ENCODE peak calls at places on chromosomes 5 and 9, in seven cellular contexts. P, M, Q, O, L, B and H are unnamed samples.

GRCh38 chr5:125550237-125550636 is 803.8 kb upstream of the ZNF608 start:
- DNase-seq in L (no peak), Q (no peak), B (no peak), O (no peak), M (peak; percentile 93), P (no peak), H (no peak)

GRCh38 chr5:143440448-143441102 is 37.1 kb upstream of the NR3C1 start:
- DNase-seq in L (no peak), P (no peak), Q (no peak), M (no peak), B (no peak), O (no peak), H (no peak)

GRCh38 chr5:6305821-6306220 is 72.5 kb downstream of the MED10 start:
- DNase-seq in O (no peak), L (no peak), M (no peak), P (no peak), Q (no peak), B (no peak), H (no peak)

GRCh38 chr9:136880651-136881050 is 5.7 kb upstream of the TRAF2 start:
- DNase-seq in B (no peak), P (no peak), Q (no peak), L (no peak), M (no peak), O (no peak), H (no peak)

GRCh38 chr5:173010547-173011464 is 27.2 kb downstream of the ATP6V0E1 start:
- DNase-seq in P (peak; percentile 39), L (peak; percentile 53), M (no peak), O (peak; percentile 67), B (no peak), Q (peak; percentile 77), H (peak; percentile 65)

GRCh38 chr5:99355881-99356280 is 427.1 kb upstream of the CHD1 start:
- DNase-seq in M (peak; percentile 70), O (no peak), L (no peak), P (no peak), Q (no peak), B (no peak), H (no peak)

GRCh38 chr9:129513856-129514496 is 106.9 kb downstream of the C9orf50 start:
- DNase-seq in Q (no peak), L (no peak), B (no peak), O (no peak), M (no peak), P (no peak), H (no peak)

GRCh38 chr5:133130387-133131118 is 78.7 kb downstream of the HSPA4 start:
- DNase-seq in L (no peak), B (no peak), M (no peak), O (no peak), P (no peak), Q (no peak), H (no peak)

GRCh38 chr9:37325778-37326177 is 96.7 kb upstream of the GRHPR start:
- DNase-seq in L (no peak), O (no peak), M (no peak), P (no peak), Q (no peak), B (no peak), H (no peak)

GRCh38 chr9:19456996-19457693 is 48.3 kb downstream of the ACER2 start:
- DNase-seq in M (peak; percentile 79), O (peak; percentile 66), P (peak; percentile 69), B (peak; percentile 87), Q (no peak), L (peak; percentile 85), H (no peak)

GRCh38 chr5:32780508-32780919 is 69.4 kb downstream of the NPR3 start:
- DNase-seq in O (no peak), P (no peak), B (no peak), M (peak; percentile 24), L (no peak), Q (no peak), H (no peak)

GRCh38 chr9:89531766-89532165 is 33.9 kb upstream of the SEMA4D start:
- DNase-seq in M (no peak), B (no peak), O (no peak), P (no peak), Q (no peak), L (no peak), H (no peak)

GRCh38 chr9:105299190-105299854 is 54.9 kb downstream of the SLC44A1 start:
- DNase-seq in O (peak; percentile 26), B (peak; percentile 70), L (no peak), P (no peak), M (peak; percentile 84), Q (no peak), H (peak; percentile 67)

GRCh38 chr9:130327781-130328348 is 62.3 kb downstream of the HMCN2 start:
- DNase-seq in B (no peak), M (no peak), Q (peak; percentile 65), P (no peak), L (peak; percentile 51), O (no peak), H (no peak)

GRCh38 chr9:88537743-88538055 is 2.7 kb downstream of the NXNL2 start:
- DNase-seq in M (peak; percentile 85), L (peak; percentile 83), B (peak; percentile 86), P (peak; percentile 27), O (no peak), Q (no peak), H (peak; percentile 83)

GRCh38 chr5:172407861-172408260 is 46.5 kb downstream of the SH3PXD2B start:
- DNase-seq in O (no peak), B (no peak), L (no peak), P (no peak), M (peak; percentile 85), Q (no peak), H (no peak)

GRCh38 chr5:133944263-133945230 is 23.9 kb downstream of the C5orf15 start:
- DNase-seq in B (peak; percentile 52), L (no peak), O (peak; percentile 47), Q (no peak), M (peak; percentile 41), P (peak; percentile 63), H (no peak)

GRCh38 chr5:126488362-126489065 is 65.3 kb downstream of the GRAMD2B start:
- DNase-seq in P (no peak), B (no peak), M (no peak), O (no peak), Q (no peak), L (no peak), H (no peak)

GRCh38 chr5:156411131-156411727 is 84.3 kb downstream of the SGCD start:
- DNase-seq in B (peak; percentile 25), M (peak; percentile 45), L (no peak), Q (no peak), O (no peak), P (no peak), H (no peak)

GRCh38 chr9:31272456-31273295 is 1111.8 kb upstream of the ACO1 start:
- DNase-seq in B (no peak), M (no peak), L (no peak), Q (no peak), P (no peak), O (no peak), H (no peak)

GRCh38 chr5:54229041-54229780 is 81.2 kb downstream of the ARL15 start:
- DNase-seq in P (peak; percentile 77), Q (peak; percentile 81), O (peak; percentile 25), L (peak; percentile 83), M (peak; percentile 62), B (peak; percentile 63), H (no peak)

GRCh38 chr5:54234304-54234938 is 76.0 kb downstream of the ARL15 start:
- DNase-seq in B (peak; percentile 43), Q (no peak), P (no peak), M (peak; percentile 64), L (no peak), O (peak; percentile 9), H (no peak)
- TF ChIP-seq CTCF in B (peak; percentile 35), Q (peak; percentile 50), P (peak; percentile 62), M (peak; percentile 57), L (peak; percentile 53), O (peak; percentile 31), H (peak; percentile 55)

GRCh38 chr5:14873093-14873492 is 1.5 kb upstream of the ANKH start:
- DNase-seq in P (no peak), O (no peak), L (no peak), Q (no peak), B (no peak), M (no peak), H (no peak)

GRCh38 chr5:14871084-14871572 is 450 bp downstream of the ANKH start:
- DNase-seq in Q (peak; percentile 75), O (no peak), B (peak; percentile 50), M (no peak), P (no peak), L (no peak), H (peak; percentile 52)

GRCh38 chr5:14872070-14872989 is 752 bp upstream of the ANKH start:
- DNase-seq in L (peak; percentile 70), Q (peak; percentile 83), M (peak; percentile 41), B (peak; percentile 64), O (peak; percentile 53), P (peak; percentile 58), H (peak; percentile 86)

GRCh38 chr5:14870347-14871083 is 1.1 kb downstream of the ANKH start:
- DNase-seq in O (no peak), L (no peak), M (no peak), P (peak; percentile 7), B (peak; percentile 46), Q (no peak), H (no peak)

GRCh38 chr5:14871573-14872069 is at the start of gene ANKH:
- DNase-seq in Q (peak; percentile 93), P (peak; percentile 85), B (peak; percentile 88), O (peak; percentile 51), L (peak; percentile 44), M (peak; percentile 83), H (peak; percentile 62)
- TF ChIP-seq CTCF in Q (no peak), P (no peak), B (no peak), O (no peak), L (peak; percentile 79), M (peak; percentile 23), H (no peak)

GRCh38 chr9:71629816-71630215 is 138.5 kb downstream of the CEMIP2 start:
- DNase-seq in O (no peak), M (no peak), B (no peak), Q (no peak), P (no peak), L (no peak), H (no peak)

GRCh38 chr9:71630371-71630770 is 137.9 kb downstream of the CEMIP2 start:
- DNase-seq in M (no peak), L (no peak), P (peak; percentile 23), O (no peak), Q (no peak), B (no peak), H (no peak)

GRCh38 chr9:71626395-71626794 is 141.9 kb downstream of the CEMIP2 start:
- DNase-seq in M (no peak), P (no peak), L (no peak), B (no peak), Q (no peak), O (no peak), H (no peak)

GRCh38 chr9:71627537-71627936 is 140.8 kb downstream of the CEMIP2 start:
- DNase-seq in Q (no peak), M (no peak), O (peak; percentile 19), B (no peak), L (no peak), P (no peak), H (no peak)

DNA sequence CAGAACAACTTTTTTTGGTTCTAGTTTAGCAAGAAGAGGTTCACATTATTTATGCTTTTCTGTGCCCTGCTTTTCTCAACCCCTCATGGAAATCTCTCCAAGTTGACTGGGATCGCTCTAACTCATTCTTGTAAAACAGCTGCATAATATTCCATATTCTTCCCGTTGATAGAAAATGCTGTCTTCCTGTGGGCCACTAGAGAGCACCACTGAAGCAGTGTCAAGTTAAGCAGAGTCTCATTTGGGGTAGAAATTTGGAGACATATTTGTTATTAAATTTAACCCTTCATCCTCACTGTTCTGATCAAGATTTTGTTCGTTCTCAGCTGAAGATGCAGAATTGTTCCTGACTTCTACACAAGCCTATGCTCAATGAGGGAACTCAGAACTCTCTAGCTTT is 140.1 kb downstream of the CEMIP2 start:
- DNase-seq in B (peak; percentile 0), M (no peak), Q (no peak), P (no peak), L (no peak), O (peak; percentile 12), H (no peak)
- TF ChIP-seq CTCF in B (peak; percentile 24), M (peak; percentile 34), Q (peak; percentile 41), P (no peak), L (no peak), O (peak; percentile 55), H (peak; percentile 47)

GRCh38 chr9:87497604-87498045 is at the start of gene DAPK1:
- DNase-seq in P (peak; percentile 79), L (peak; percentile 40), O (peak; percentile 55), M (peak; percentile 32), Q (peak; percentile 92), B (no peak), H (peak; percentile 71)
- TF ChIP-seq CTCF in P (peak; percentile 19), L (no peak), O (peak; percentile 61), M (peak; percentile 2), Q (peak; percentile 41), B (no peak), H (peak; percentile 17)